ENCODE peak calls at places on chromosomes 2 and 18, in four cellular contexts. P is CD8-positive, alpha-beta T cell; R is left lung; Q is right atrium auricular region. B is an unnamed sample. For H3K36me3 and H3K27me3, the result is how much of the 10 kb centered on the place peaks cover.

GRCh38 chr2:28951910-28952805 is 28.9 kb upstream of the TOGARAM2 start:
- DNase-seq in P (no peak), R (no peak), Q (no peak), B (no peak)

GRCh38 chr2:82344670-82345069 is 2040.1 kb upstream of the LRRTM1 start:
- DNase-seq in P (no peak), R (no peak), Q (no peak), B (no peak)

GRCh38 chr2:20612835-20613341 is 38.0 kb downstream of the HS1BP3 start:
- DNase-seq in P (no peak), R (no peak), Q (no peak), B (no peak)

GRCh38 chr18:44733754-44734465 is 53.2 kb downstream of the SETBP1 start:
- DNase-seq in P (no peak), R (no peak), Q (no peak), B (no peak)

GRCh38 chr18:60892441-60892840 is 440.8 kb upstream of the CDH20 start:
- DNase-seq in P (no peak), R (no peak), Q (no peak), B (no peak)

GRCh38 chr2:186426153-186427016 is 59.7 kb upstream of the ZC3H15 start:
- DNase-seq in P (no peak), R (no peak), Q (no peak), B (no peak)

GRCh38 chr2:172438064-172438421 is 10.7 kb downstream of the ITGA6 start:
- DNase-seq in P (peak), R (no peak), Q (no peak), B (no peak)

GRCh38 chr2:127051116-127051779 is 55.7 kb downstream of the BIN1 start:
- DNase-seq in P (no peak), R (peak), Q (no peak), B (peak)

GRCh38 chr2:115880558-115880957 is 1438.1 kb downstream of the DPP10 start:
- DNase-seq in P (no peak), R (no peak), Q (no peak), B (no peak)

GRCh38 chr2:27255187-27255586 is 7.7 kb downstream of the SLC30A3 start:
- DNase-seq in P (no peak), R (no peak), Q (no peak), B (no peak)

GRCh38 chr2:238239552-238239871 is 326 bp downstream of the HES6 start:
- DNase-seq in P (peak), R (no peak), Q (no peak), B (no peak)

GRCh38 chr18:3608488-3608887 is 158.5 kb downstream of the TGIF1 start:
- DNase-seq in P (no peak), R (no peak), Q (no peak), B (no peak)

GRCh38 chr2:213098612-213099011 is 52.8 kb downstream of the IKZF2 start:
- DNase-seq in P (no peak), R (no peak), Q (no peak), B (no peak)

GRCh38 chr18:48365965-48366364 is 43.2 kb downstream of the ZBTB7C start:
- DNase-seq in P (no peak), R (no peak), Q (no peak), B (no peak)

GRCh38 chr18:13915391-13915790 is at the start of gene MC2R:
- DNase-seq in P (no peak), R (no peak), Q (no peak), B (no peak)

GRCh38 chr18:51417643-51418483 is 220.4 kb upstream of the MEX3C start:
- DNase-seq in P (no peak), R (no peak), Q (no peak), B (no peak)

GRCh38 chr2:240953426-240954425 is 44.7 kb upstream of the SNED1 start:
- DNase-seq in P (no peak), R (peak), Q (peak), B (no peak)

GRCh38 chr18:35344736-35345459 is 678 bp upstream of the ZNF24 start:
- DNase-seq in P (no peak), R (no peak), Q (no peak), B (no peak)

GRCh38 chr2:158482594-158482993 is 25.8 kb downstream of the PKP4 start:
- DNase-seq in P (no peak), R (no peak), Q (no peak), B (no peak)

GRCh38 chr2:158740591-158740990 is 54.5 kb upstream of the DAPL1 start:
- DNase-seq in P (no peak), R (no peak), Q (no peak), B (no peak)

GRCh38 chr2:105800036-105800755 is 55.5 kb downstream of the NCK2 start:
- DNase-seq in P (no peak), R (no peak), Q (no peak), B (no peak)

GRCh38 chr2:199092419-199092818 is 365.3 kb downstream of the SATB2 start:
- DNase-seq in P (no peak), R (peak), Q (no peak), B (no peak)

GRCh38 chr2:119486196-119486827 is 38.0 kb downstream of the SCTR start:
- DNase-seq in P (no peak), R (no peak), Q (no peak), B (no peak)

GRCh38 chr2:27256855-27257454 is 5.9 kb downstream of the SLC30A3 start:
- DNase-seq in P (no peak), R (no peak), Q (no peak), B (no peak)

GRCh38 chr18:27996792-27997191 is 180.1 kb downstream of the CDH2 start:
- DNase-seq in P (no peak), R (no peak), Q (no peak), B (no peak)

GRCh38 chr2:240246173-240246820 is 105.8 kb upstream of the OTOS start:
- DNase-seq in P (peak), R (no peak), Q (peak), B (peak)

GRCh38 chr2:55840460-55840859 is 83.1 kb downstream of the EFEMP1 start:
- DNase-seq in P (no peak), R (no peak), Q (no peak), B (no peak)

GRCh38 chr2:70886541-70886987 is 49.1 kb upstream of the ATP6V1B1 start:
- DNase-seq in P (no peak), R (no peak), Q (peak), B (no peak)

GRCh38 chr2:233976087-233976486 is 58.9 kb downstream of the TRPM8 start:
- DNase-seq in P (no peak), R (no peak), Q (no peak), B (no peak)

GRCh38 chr18:7038330-7038846 is 79.2 kb downstream of the LAMA1 start:
- DNase-seq in P (no peak), R (peak), Q (peak), B (peak)

GRCh38 chr2:12734914-12735654 is 18.3 kb downstream of the TRIB2 start:
- DNase-seq in P (no peak), R (no peak), Q (no peak), B (no peak)
- H3K36me3 ChIP-seq in P (under half), R (under half), Q (half or more), B (under half)

GRCh38 chr2:3986063-3986462 is 282.7 kb downstream of the DCDC2C start:
- DNase-seq in P (no peak), R (no peak), Q (no peak), B (no peak)
- H3K27me3 ChIP-seq in P (under half), R (under half), Q (under half), B (under half)

GRCh38 chr2:236549165-236549564 is 20.5 kb upstream of the ACKR3 start:
- DNase-seq in P (no peak), R (no peak), Q (no peak), B (no peak)
- H3K27ac ChIP-seq in P (peak), R (no peak), Q (no peak), B (no peak)

GRCh38 chr2:173775440-173775839 is 189.7 kb downstream of the SP3 start:
- DNase-seq in P (no peak), R (no peak), Q (no peak), B (no peak)
- H3K36me3 ChIP-seq in P (under half), R (under half), Q (under half), B (under half)

DNA sequence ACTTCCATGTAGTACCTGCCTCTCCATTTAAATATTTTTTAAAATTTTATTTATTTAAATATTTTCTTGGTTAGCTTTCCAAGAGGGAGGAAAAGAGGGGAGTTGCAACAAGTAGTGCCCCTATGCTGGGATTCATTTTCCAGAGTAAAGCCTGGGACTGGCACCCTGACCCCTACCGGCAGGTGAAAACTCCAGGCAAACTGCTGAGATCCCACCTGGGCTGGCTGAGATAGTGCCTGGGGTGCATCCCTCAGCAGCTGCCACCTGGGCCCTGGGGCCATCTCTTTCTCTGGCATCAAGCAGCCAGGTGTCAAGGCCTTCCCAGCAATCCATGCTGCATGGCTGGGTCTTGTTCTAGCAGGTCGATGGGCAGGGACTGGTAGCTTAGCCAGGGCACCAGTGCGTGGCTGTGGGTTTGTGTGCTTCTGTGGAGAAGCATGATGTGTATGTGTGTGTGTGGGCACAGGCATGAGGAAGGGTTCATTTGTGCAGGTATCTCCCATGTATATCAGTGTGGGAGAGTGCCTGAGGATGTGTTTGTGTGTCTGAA is 6.5 kb downstream of the SIX2 start:
- DNase-seq in P (no peak), R (no peak), Q (no peak), B (no peak)
- H3K27me3 ChIP-seq in P (under half), R (half or more), Q (under half), B (under half)

GRCh38 chr2:19358242-19359020 is at the start of gene OSR1:
- DNase-seq in P (no peak), R (peak), Q (peak), B (peak)
- H3K27ac ChIP-seq in P (no peak), R (peak), Q (peak), B (peak)

DNA sequence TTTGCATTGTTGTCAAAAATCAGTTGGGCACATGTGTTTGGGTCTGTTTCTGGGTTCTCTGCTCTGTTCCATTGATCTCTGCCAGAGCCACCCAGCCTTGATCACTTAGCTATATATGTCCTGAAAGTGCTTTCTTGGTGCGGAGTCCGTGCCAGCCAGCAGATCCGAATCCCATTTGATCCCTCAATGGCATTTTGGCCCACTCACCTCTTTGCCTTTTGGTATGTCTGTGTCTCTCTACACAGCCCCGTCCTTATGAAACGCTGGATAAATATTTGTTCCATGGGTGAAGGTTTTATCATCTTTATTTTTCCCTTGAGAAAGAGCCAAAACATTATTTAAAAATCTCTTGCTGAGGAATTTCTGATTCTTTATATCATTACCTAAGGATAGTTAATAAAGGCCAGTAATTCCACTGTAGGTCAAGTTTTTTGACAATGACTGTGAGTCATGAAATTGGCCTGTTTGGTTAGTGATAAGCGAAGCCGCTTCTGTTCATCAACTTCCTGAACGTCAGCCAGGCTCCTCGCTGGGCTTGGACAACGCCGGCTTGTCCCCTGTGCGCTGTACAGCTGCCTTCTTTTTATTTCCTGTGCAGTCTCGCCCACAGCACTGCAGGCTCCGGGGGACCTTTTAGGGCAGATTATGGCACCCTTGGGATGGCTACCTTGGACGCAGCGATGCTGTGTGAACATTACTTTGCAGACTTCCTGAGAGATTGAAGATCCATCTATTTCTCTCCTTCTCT is 24.9 kb downstream of the MTCL1 start:
- DNase-seq in P (no peak), R (no peak), Q (peak), B (peak)
- H3K36me3 ChIP-seq in P (under half), R (under half), Q (under half), B (under half)

GRCh38 chr2:156340377-156340776 is 7.9 kb upstream of the NR4A2 start:
- DNase-seq in P (no peak), R (no peak), Q (no peak), B (no peak)
- H3K27me3 ChIP-seq in P (under half), R (under half), Q (under half), B (under half)

B was measured in aorta.